ENCODE peak calls at places on chromosome X, in nine cellular contexts. P is G401; W is amniotic stem cell; O is T follicular helper cell; Z is activated T-helper 9 cell treated with anti-CD3 and anti-CD28 coated beads, Interleukin-2, amount 50 U/mL, for 16 hours; M is fibroblast of the aortic adventitia; U is ELR; J is Kasumi-1; B is posterior cingulate gyrus. T is an unnamed sample.

GRCh38 chrX:45710081-45710801 is 509.6 kb upstream of the DIPK2B start:
- DNase-seq in P (no peak), W (peak), O (no peak), Z (peak), M (peak), U (peak), J (peak), B (no peak), T (no peak)

GRCh38 chrX:138026211-138026610 is 460.3 kb downstream of the ZIC3 start:
- DNase-seq in P (no peak), W (no peak), O (no peak), Z (no peak), M (peak), U (peak), J (peak), B (no peak), T (no peak)

GRCh38 chrX:25600776-25601175 is 537.4 kb upstream of the MAGEB18 start:
- DNase-seq in P (no peak), W (no peak), O (no peak), Z (no peak), M (peak), U (no peak), J (no peak), B (no peak), T (no peak)

GRCh38 chrX:133495464-133496391 is 80.4 kb upstream of the GPC4 start:
- DNase-seq in P (no peak), W (peak), O (no peak), Z (no peak), M (peak), U (no peak), J (no peak), B (no peak), T (no peak)

GRCh38 chrX:11791090-11791489 is 33.1 kb downstream of the MSL3 start:
- DNase-seq in P (no peak), W (no peak), O (no peak), Z (no peak), M (no peak), U (no peak), J (no peak), B (no peak), T (no peak)

GRCh38 chrX:7318661-7319060 is 170.7 kb upstream of the PUDP start:
- DNase-seq in P (no peak), W (no peak), O (no peak), Z (no peak), M (no peak), U (no peak), J (no peak), B (no peak), T (no peak)

GRCh38 chrX:101550825-101551767 is 749 bp downstream of the ARMCX1 start:
- DNase-seq in P (peak), W (no peak), O (no peak), Z (no peak), M (peak), U (peak), J (peak), B (peak), T (peak)

GRCh38 chrX:47208108-47208507 is 10.4 kb upstream of the CDK16 start:
- DNase-seq in P (no peak), W (no peak), O (no peak), Z (no peak), M (no peak), U (no peak), J (no peak), B (no peak), T (no peak)

GRCh38 chrX:101759000-101759399 is 99.3 kb upstream of the ARMCX2 start:
- DNase-seq in P (peak), W (no peak), O (peak), Z (no peak), M (peak), U (peak), J (peak), B (no peak), T (no peak)

GRCh38 chrX:17082831-17083230 is 136.4 kb downstream of the REPS2 start:
- DNase-seq in P (peak), W (no peak), O (no peak), Z (no peak), M (peak), U (peak), J (no peak), B (no peak), T (no peak)

GRCh38 chrX:69014200-69014599 is 151.1 kb downstream of the PJA1 start:
- DNase-seq in P (no peak), W (no peak), O (no peak), Z (no peak), M (peak), U (peak), J (no peak), B (no peak), T (no peak)

GRCh38 chrX:16268206-16268605 is 100.9 kb downstream of the MAGEB17 start:
- DNase-seq in P (no peak), W (no peak), O (no peak), Z (no peak), M (no peak), U (no peak), J (no peak), B (no peak), T (no peak)

GRCh38 chrX:55598333-55598732 is 24.9 kb upstream of the FOXR2 start:
- DNase-seq in P (no peak), W (no peak), O (no peak), Z (no peak), M (no peak), U (no peak), J (no peak), B (no peak), T (no peak)

GRCh38 chrX:111124418-111124817 is 28.4 kb downstream of the PAK3 start:
- DNase-seq in P (no peak), W (no peak), O (no peak), Z (no peak), M (no peak), U (no peak), J (no peak), B (no peak), T (no peak)

GRCh38 chrX:40088299-40088625 is 9.5 kb downstream of the BCOR start:
- DNase-seq in P (no peak), W (no peak), O (no peak), Z (no peak), M (no peak), U (no peak), J (no peak), B (no peak), T (no peak)

GRCh38 chrX:138897621-138898492 is 186.3 kb upstream of the FGF13 start:
- DNase-seq in P (no peak), W (no peak), O (no peak), Z (no peak), M (peak), U (peak), J (no peak), B (no peak), T (no peak)

GRCh38 chrX:49844622-49845021 is 15.5 kb downstream of the PAGE4 start:
- DNase-seq in P (peak), W (no peak), O (no peak), Z (no peak), M (no peak), U (no peak), J (no peak), B (peak), T (peak)

GRCh38 chrX:20270557-20270880 is 3.8 kb upstream of the RPS6KA3 start:
- DNase-seq in P (no peak), W (no peak), O (no peak), Z (no peak), M (peak), U (peak), J (no peak), B (no peak), T (no peak)

GRCh38 chrX:9749141-9749540 is 16.5 kb downstream of the GPR143 start:
- DNase-seq in P (no peak), W (no peak), O (no peak), Z (no peak), M (no peak), U (no peak), J (no peak), B (no peak), T (no peak)

GRCh38 chrX:54819201-54819600 is 11.7 kb downstream of the MAGED2 start:
- DNase-seq in P (no peak), W (no peak), O (no peak), Z (no peak), M (no peak), U (no peak), J (no peak), B (no peak), T (no peak)

GRCh38 chrX:109936114-109936513 is 66.8 kb upstream of the TMEM164 start:
- DNase-seq in P (no peak), W (no peak), O (no peak), Z (no peak), M (peak), U (no peak), J (no peak), B (no peak), T (no peak)

GRCh38 chrX:113260474-113260873 is 419.8 kb upstream of the AMOT start:
- DNase-seq in P (no peak), W (no peak), O (no peak), Z (no peak), M (no peak), U (no peak), J (peak), B (no peak), T (no peak)

GRCh38 chrX:3485727-3486126 is 139.3 kb upstream of the MXRA5 start:
- DNase-seq in P (no peak), W (no peak), O (no peak), Z (no peak), M (no peak), U (no peak), J (no peak), B (no peak), T (no peak)

GRCh38 chrX:17465201-17465600 is 90.2 kb downstream of the NHS start:
- DNase-seq in P (no peak), W (no peak), O (no peak), Z (no peak), M (no peak), U (no peak), J (no peak), B (no peak), T (no peak)

GRCh38 chrX:16177260-16177659 is 10.0 kb downstream of the MAGEB17 start:
- DNase-seq in P (no peak), W (no peak), O (no peak), Z (no peak), M (no peak), U (no peak), J (no peak), B (no peak), T (no peak)

GRCh38 chrX:71489540-71489939 is 43.4 kb upstream of the OGT start:
- DNase-seq in P (no peak), W (no peak), O (no peak), Z (no peak), M (no peak), U (no peak), J (no peak), B (no peak), T (no peak)

GRCh38 chrX:136779346-136779781 is 1.4 kb downstream of the ARHGEF6 start:
- DNase-seq in P (no peak), W (no peak), O (no peak), Z (no peak), M (no peak), U (peak), J (peak), B (no peak), T (no peak)

GRCh38 chrX:153881281-153881680 is 4.7 kb downstream of the L1CAM start:
- DNase-seq in P (no peak), W (no peak), O (no peak), Z (no peak), M (no peak), U (no peak), J (no peak), B (peak), T (no peak)

GRCh38 chrX:136933617-136934145 is 53.2 kb upstream of the RBMX start:
- DNase-seq in P (peak), W (no peak), O (no peak), Z (no peak), M (no peak), U (no peak), J (no peak), B (no peak), T (no peak)

GRCh38 chrX:47562615-47563243 is 1.7 kb downstream of the ARAF start:
- DNase-seq in P (peak), W (no peak), O (no peak), Z (no peak), M (peak), U (peak), J (peak), B (no peak), T (no peak)

GRCh38 chrX:45801554-45801953 is 600.9 kb upstream of the DIPK2B start:
- DNase-seq in P (peak), W (no peak), O (no peak), Z (no peak), M (peak), U (peak), J (peak), B (no peak), T (no peak)

GRCh38 chrX:53550756-53551463 is 116.7 kb upstream of the HSD17B10 start:
- DNase-seq in P (no peak), W (no peak), O (no peak), Z (no peak), M (no peak), U (no peak), J (no peak), B (no peak), T (no peak)

GRCh38 chrX:2490634-2491033 is 10.1 kb downstream of the DHRSX start:
- DNase-seq in P (no peak), W (no peak), O (no peak), Z (no peak), M (no peak), U (no peak), J (no peak), B (no peak), T (no peak)

GRCh38 chrX:130726661-130727060 is 176.3 kb downstream of the ENOX2 start:
- DNase-seq in P (no peak), W (no peak), O (no peak), Z (no peak), M (peak), U (peak), J (peak), B (no peak), T (no peak)

GRCh38 chrX:123675154-123675553 is 57.7 kb downstream of the THOC2 start:
- DNase-seq in P (no peak), W (no peak), O (no peak), Z (no peak), M (no peak), U (no peak), J (no peak), B (no peak), T (no peak)

GRCh38 chrX:152932598-152933175 is 34.8 kb downstream of the ZNF185 start:
- DNase-seq in P (no peak), W (no peak), O (no peak), Z (no peak), M (no peak), U (no peak), J (no peak), B (no peak), T (no peak)

GRCh38 chrX:15864629-15865028 is 10.0 kb upstream of the AP1S2 start:
- DNase-seq in P (no peak), W (no peak), O (no peak), Z (no peak), M (no peak), U (peak), J (no peak), B (no peak), T (no peak)

GRCh38 chrX:150158554-150159332 is 204.4 kb upstream of the MAMLD1 start:
- DNase-seq in P (no peak), W (no peak), O (no peak), Z (no peak), M (no peak), U (no peak), J (no peak), B (no peak), T (no peak)

T was measured in hypothalamus.